ENCODE peak calls at places on chromosomes 11 and 22, in five cellular contexts. One of them, this sample, is unnamed.

GRCh38 chr11:44972746-44973435 is 22.2 kb upstream of the TP53I11 start:
- DNase-seq in A549: no peak
- DNase-seq in right lobe of liver: no peak
- DNase-seq in RWPE2: no peak
- DNase-seq in cardiac muscle cell: peak; percentile 21
- DNase-seq in this sample: no peak

GRCh38 chr22:24099661-24100060 is 81.6 kb upstream of the SUSD2 start:
- DNase-seq in A549: no peak
- DNase-seq in cardiac muscle cell: no peak
- DNase-seq in RWPE2: peak; percentile 24
- DNase-seq in right lobe of liver: peak; percentile 40
- DNase-seq in this sample: no peak

GRCh38 chr11:63917685-63918523 is 940 bp upstream of the RCOR2 start:
- DNase-seq in A549: peak; percentile 80
- DNase-seq in cardiac muscle cell: peak; percentile 63
- DNase-seq in right lobe of liver: no peak
- DNase-seq in RWPE2: no peak
- DNase-seq in this sample: peak; percentile 94

GRCh38 chr22:25054943-25055511 is 102.5 kb downstream of the KIAA1671 start:
- DNase-seq in right lobe of liver: no peak
- DNase-seq in cardiac muscle cell: no peak
- DNase-seq in A549: no peak
- DNase-seq in RWPE2: no peak
- DNase-seq in this sample: no peak

GRCh38 chr11:102807921-102808320 is 10.0 kb upstream of the MMP1 start:
- DNase-seq in RWPE2: no peak
- DNase-seq in cardiac muscle cell: peak; percentile 32
- DNase-seq in A549: peak; percentile 75
- DNase-seq in right lobe of liver: no peak
- DNase-seq in this sample: peak; percentile 95

GRCh38 chr11:93921695-93922468 is 71.5 kb upstream of the VSTM5 start:
- DNase-seq in A549: peak; percentile 51
- DNase-seq in RWPE2: no peak
- DNase-seq in right lobe of liver: peak; percentile 46
- DNase-seq in cardiac muscle cell: peak; percentile 81
- DNase-seq in this sample: peak; percentile 96

GRCh38 chr22:44455151-44455962 is 42.7 kb downstream of the RTL6 start:
- DNase-seq in right lobe of liver: peak; percentile 10
- DNase-seq in RWPE2: no peak
- DNase-seq in cardiac muscle cell: no peak
- DNase-seq in A549: no peak
- DNase-seq in this sample: no peak

GRCh38 chr22:37544955-37545702 is 15.2 kb upstream of the CDC42EP1 start:
- DNase-seq in A549: peak; percentile 73
- DNase-seq in right lobe of liver: peak; percentile 89
- DNase-seq in cardiac muscle cell: peak; percentile 84
- DNase-seq in RWPE2: no peak
- DNase-seq in this sample: peak; percentile 94

GRCh38 chr22:25447689-25448434 is 116.6 kb upstream of the GRK3 start:
- DNase-seq in right lobe of liver: peak; percentile 90
- DNase-seq in A549: peak; percentile 79
- DNase-seq in cardiac muscle cell: peak; percentile 85
- DNase-seq in RWPE2: peak; percentile 79
- DNase-seq in this sample: peak; percentile 93

GRCh38 chr11:120546312-120547205 is 35.0 kb downstream of the GRIK4 start:
- DNase-seq in RWPE2: peak; percentile 86
- DNase-seq in cardiac muscle cell: peak; percentile 95
- DNase-seq in right lobe of liver: no peak
- DNase-seq in A549: peak; percentile 17
- DNase-seq in this sample: peak; percentile 61

GRCh38 chr11:112024778-112025678 is at the start of gene DLAT:
- DNase-seq in A549: peak; percentile 90
- DNase-seq in RWPE2: peak; percentile 85
- DNase-seq in right lobe of liver: peak; percentile 91
- DNase-seq in cardiac muscle cell: peak; percentile 80
- DNase-seq in this sample: peak; percentile 100

GRCh38 chr11:62151737-62152102 is 27.9 kb downstream of the INCENP start:
- DNase-seq in right lobe of liver: no peak
- DNase-seq in cardiac muscle cell: no peak
- DNase-seq in RWPE2: no peak
- DNase-seq in A549: no peak
- DNase-seq in this sample: no peak

GRCh38 chr11:6611092-6612007 is 666 bp downstream of the TAF10 start:
- DNase-seq in A549: no peak
- DNase-seq in cardiac muscle cell: peak; percentile 30
- DNase-seq in RWPE2: peak; percentile 43
- DNase-seq in right lobe of liver: peak; percentile 69
- DNase-seq in this sample: peak; percentile 38

GRCh38 chr11:1863352-1864215 is 10.7 kb downstream of the LSP1 start:
- DNase-seq in RWPE2: peak; percentile 86
- DNase-seq in right lobe of liver: no peak
- DNase-seq in A549: peak; percentile 71
- DNase-seq in cardiac muscle cell: peak; percentile 90
- DNase-seq in this sample: peak; percentile 53

GRCh38 chr11:111745719-111746504 is 20.3 kb downstream of the PPP2R1B start:
- DNase-seq in RWPE2: no peak
- DNase-seq in cardiac muscle cell: peak; percentile 70
- DNase-seq in right lobe of liver: no peak
- DNase-seq in A549: no peak
- DNase-seq in this sample: no peak

GRCh38 chr22:41589601-41590365 is at the start of gene PMM1:
- DNase-seq in RWPE2: peak; percentile 100
- DNase-seq in cardiac muscle cell: peak; percentile 100
- DNase-seq in right lobe of liver: peak; percentile 100
- DNase-seq in A549: peak; percentile 99
- DNase-seq in this sample: peak; percentile 100

GRCh38 chr22:22770280-22770871 is 117.2 kb upstream of the IGLL5 start:
- DNase-seq in A549: peak; percentile 30
- DNase-seq in right lobe of liver: peak; percentile 76
- DNase-seq in cardiac muscle cell: peak; percentile 44
- DNase-seq in RWPE2: no peak
- DNase-seq in this sample: peak; percentile 80

GRCh38 chr11:47711816-47712215 is 3.4 kb downstream of the AGBL2 start:
- DNase-seq in RWPE2: no peak
- DNase-seq in cardiac muscle cell: peak; percentile 19
- DNase-seq in right lobe of liver: no peak
- DNase-seq in A549: no peak
- DNase-seq in this sample: no peak

GRCh38 chr22:20438066-20438677 is 547 bp upstream of the SCARF2 start:
- DNase-seq in cardiac muscle cell: peak; percentile 60
- DNase-seq in A549: no peak
- DNase-seq in RWPE2: peak; percentile 57
- DNase-seq in right lobe of liver: no peak
- DNase-seq in this sample: peak; percentile 65

GRCh38 chr11:17864478-17864941 is 129.9 kb downstream of the KCNC1 start:
- DNase-seq in A549: peak; percentile 6
- DNase-seq in cardiac muscle cell: no peak
- DNase-seq in right lobe of liver: no peak
- DNase-seq in RWPE2: no peak
- DNase-seq in this sample: peak; percentile 77

GRCh38 chr11:128783513-128783912 is 83.6 kb downstream of the KCNJ1 start:
- DNase-seq in cardiac muscle cell: no peak
- DNase-seq in right lobe of liver: no peak
- DNase-seq in RWPE2: no peak
- DNase-seq in A549: no peak
- DNase-seq in this sample: no peak

GRCh38 chr22:24962094-24962493 is 9.6 kb downstream of the KIAA1671 start:
- DNase-seq in RWPE2: no peak
- DNase-seq in A549: no peak
- DNase-seq in right lobe of liver: no peak
- DNase-seq in cardiac muscle cell: no peak
- DNase-seq in this sample: no peak

GRCh38 chr11:30377347-30377746 is 54.4 kb downstream of the ARL14EP start:
- DNase-seq in RWPE2: no peak
- DNase-seq in right lobe of liver: no peak
- DNase-seq in cardiac muscle cell: no peak
- DNase-seq in A549: no peak
- DNase-seq in this sample: no peak

GRCh38 chr11:42066113-42066512 is 606.7 kb upstream of the LRRC4C start:
- DNase-seq in RWPE2: no peak
- DNase-seq in cardiac muscle cell: peak; percentile 58
- DNase-seq in right lobe of liver: no peak
- DNase-seq in A549: peak; percentile 14
- DNase-seq in this sample: no peak

GRCh38 chr11:19744130-19744529 is 31.5 kb downstream of the NAV2 start:
- DNase-seq in A549: no peak
- DNase-seq in right lobe of liver: no peak
- DNase-seq in cardiac muscle cell: no peak
- DNase-seq in RWPE2: no peak
- DNase-seq in this sample: no peak

GRCh38 chr11:15775797-15776196 is 580.5 kb downstream of the SOX6 start:
- DNase-seq in cardiac muscle cell: no peak
- DNase-seq in right lobe of liver: no peak
- DNase-seq in RWPE2: no peak
- DNase-seq in A549: no peak
- DNase-seq in this sample: no peak

GRCh38 chr11:70307176-70307575 is 36.7 kb downstream of the PPFIA1 start:
- DNase-seq in right lobe of liver: no peak
- DNase-seq in cardiac muscle cell: peak; percentile 44
- DNase-seq in A549: no peak
- DNase-seq in RWPE2: no peak
- DNase-seq in this sample: no peak

GRCh38 chr22:19799322-19800190 is 39.0 kb downstream of the TBX1 start:
- DNase-seq in right lobe of liver: no peak
- DNase-seq in cardiac muscle cell: peak; percentile 86
- DNase-seq in A549: no peak
- DNase-seq in RWPE2: peak; percentile 56
- DNase-seq in this sample: peak; percentile 40

GRCh38 chr11:70901951-70902521 is 350.3 kb downstream of the SHANK2 start:
- DNase-seq in right lobe of liver: no peak
- DNase-seq in cardiac muscle cell: peak; percentile 2
- DNase-seq in A549: no peak
- DNase-seq in RWPE2: no peak
- DNase-seq in this sample: no peak

GRCh38 chr22:50546326-50547230 is 879 bp downstream of the KLHDC7B start:
- DNase-seq in RWPE2: no peak
- DNase-seq in right lobe of liver: no peak
- DNase-seq in A549: no peak
- DNase-seq in cardiac muscle cell: no peak
- DNase-seq in this sample: no peak

GRCh38 chr11:8025816-8026215 is 38.7 kb downstream of the EIF3F start:
- DNase-seq in A549: no peak
- DNase-seq in right lobe of liver: no peak
- DNase-seq in cardiac muscle cell: peak; percentile 83
- DNase-seq in RWPE2: no peak
- DNase-seq in this sample: no peak

GRCh38 chr22:22710719-22711531 is 66.5 kb downstream of the GGTLC2 start:
- DNase-seq in cardiac muscle cell: peak; percentile 52
- DNase-seq in A549: peak; percentile 37
- DNase-seq in right lobe of liver: peak; percentile 75
- DNase-seq in RWPE2: no peak
- DNase-seq in this sample: peak; percentile 70

GRCh38 chr11:454801-455565 is 4.9 kb downstream of the PTDSS2 start:
- DNase-seq in cardiac muscle cell: no peak
- DNase-seq in A549: no peak
- DNase-seq in RWPE2: no peak
- DNase-seq in right lobe of liver: no peak
- DNase-seq in this sample: no peak

GRCh38 chr11:108221401-108221800 is 1.0 kb downstream of the NPAT start:
- DNase-seq in cardiac muscle cell: peak; percentile 69
- DNase-seq in A549: no peak
- DNase-seq in RWPE2: no peak
- DNase-seq in right lobe of liver: no peak
- DNase-seq in this sample: peak; percentile 22

GRCh38 chr11:95245038-95245437 is 14.0 kb upstream of the SESN3 start:
- DNase-seq in RWPE2: peak; percentile 68
- DNase-seq in right lobe of liver: no peak
- DNase-seq in A549: peak; percentile 42
- DNase-seq in cardiac muscle cell: peak; percentile 73
- DNase-seq in this sample: peak; percentile 30

GRCh38 chr11:95243658-95244057 is 12.7 kb upstream of the SESN3 start:
- DNase-seq in cardiac muscle cell: no peak
- DNase-seq in A549: no peak
- DNase-seq in right lobe of liver: no peak
- DNase-seq in RWPE2: no peak
- DNase-seq in this sample: no peak

GRCh38 chr11:95254139-95254704 is 23.2 kb upstream of the SESN3 start:
- DNase-seq in RWPE2: no peak
- DNase-seq in cardiac muscle cell: peak; percentile 93
- DNase-seq in A549: peak; percentile 72
- DNase-seq in right lobe of liver: peak; percentile 66
- DNase-seq in this sample: peak; percentile 82

GRCh38 chr11:95247883-95248282 is 16.9 kb upstream of the SESN3 start:
- DNase-seq in A549: no peak
- DNase-seq in right lobe of liver: no peak
- DNase-seq in cardiac muscle cell: no peak
- DNase-seq in RWPE2: no peak
- DNase-seq in this sample: no peak

GRCh38 chr11:95248666-95249467 is 17.9 kb upstream of the SESN3 start:
- DNase-seq in RWPE2: no peak
- DNase-seq in A549: no peak
- DNase-seq in cardiac muscle cell: no peak
- DNase-seq in right lobe of liver: no peak
- DNase-seq in this sample: peak; percentile 70
- H3K27ac ChIP-seq in RWPE2: no peak overlapping the region
- H3K27ac ChIP-seq in A549: no peak overlapping the region
- H3K27ac ChIP-seq in cardiac muscle cell: no peak overlapping the region
- H3K27ac ChIP-seq in right lobe of liver: no peak overlapping the region
- H3K27ac ChIP-seq in this sample: no peak overlapping the region

GRCh38 chr22:46622081-46622521 is 1.9 kb downstream of the GRAMD4 start:
- DNase-seq in right lobe of liver: peak; percentile 60
- DNase-seq in RWPE2: no peak
- DNase-seq in A549: no peak
- DNase-seq in cardiac muscle cell: no peak
- DNase-seq in this sample: no peak
- H3K27ac ChIP-seq in right lobe of liver: no peak overlapping the region
- H3K27ac ChIP-seq in RWPE2: no peak overlapping the region
- H3K27ac ChIP-seq in A549: no peak overlapping the region
- H3K27ac ChIP-seq in cardiac muscle cell: peak overlapping the region; percentile 71
- H3K27ac ChIP-seq in this sample: no peak overlapping the region

GRCh38 chr11:74672956-74673895 is 58.0 kb downstream of the CHRDL2 start:
- DNase-seq in cardiac muscle cell: peak; percentile 98
- DNase-seq in RWPE2: peak; percentile 86
- DNase-seq in right lobe of liver: peak; percentile 59
- DNase-seq in A549: peak; percentile 98
- DNase-seq in this sample: no peak
- H3K27ac ChIP-seq in cardiac muscle cell: no peak overlapping the region
- H3K27ac ChIP-seq in RWPE2: peak overlapping the region; percentile 81
- H3K27ac ChIP-seq in right lobe of liver: no peak overlapping the region
- H3K27ac ChIP-seq in A549: peak overlapping the region; percentile 100
- H3K27ac ChIP-seq in this sample: no peak overlapping the region

GRCh38 chr11:14750911-14751310 is 107.3 kb downstream of the PDE3B start:
- DNase-seq in RWPE2: no peak
- DNase-seq in cardiac muscle cell: no peak
- DNase-seq in A549: no peak
- DNase-seq in right lobe of liver: no peak
- DNase-seq in this sample: no peak

GRCh38 chr11:14748093-14748492 is 104.5 kb downstream of the PDE3B start:
- DNase-seq in A549: no peak
- DNase-seq in cardiac muscle cell: no peak
- DNase-seq in RWPE2: no peak
- DNase-seq in right lobe of liver: no peak
- DNase-seq in this sample: no peak

GRCh38 chr11:14751975-14752407 is 108.4 kb downstream of the PDE3B start:
- DNase-seq in cardiac muscle cell: no peak
- DNase-seq in RWPE2: no peak
- DNase-seq in right lobe of liver: no peak
- DNase-seq in A549: no peak
- DNase-seq in this sample: no peak

GRCh38 chr11:14742849-14743248 is 99.2 kb downstream of the PDE3B start:
- DNase-seq in right lobe of liver: no peak
- DNase-seq in cardiac muscle cell: no peak
- DNase-seq in A549: no peak
- DNase-seq in RWPE2: no peak
- DNase-seq in this sample: no peak

GRCh38 chr11:14746857-14747256 is 103.3 kb downstream of the PDE3B start:
- DNase-seq in right lobe of liver: no peak
- DNase-seq in cardiac muscle cell: no peak
- DNase-seq in A549: no peak
- DNase-seq in RWPE2: no peak
- DNase-seq in this sample: no peak
- H3K27ac ChIP-seq in right lobe of liver: no peak overlapping the region
- H3K27ac ChIP-seq in cardiac muscle cell: no peak overlapping the region
- H3K27ac ChIP-seq in A549: no peak overlapping the region
- H3K27ac ChIP-seq in RWPE2: no peak overlapping the region
- H3K27ac ChIP-seq in this sample: no peak overlapping the region

This sample was measured in GM23338.